ENCODE peak calls at places on chromosomes 5 and 9, in six cellular contexts. P is colonic mucosa, E is dorsolateral prefrontal cortex, J is left lung, I is B cell, X is IMR-90. F is an unnamed sample.

GRCh38 chr5:180809403-180810209 is 7.0 kb upstream of the MGAT1 start:
- DNase-seq in P (peak; percentile 92), E (peak; percentile 78), J (no peak), I (peak; percentile 88), X (peak; percentile 88), F (no peak)

GRCh38 chr9:84170521-84171141 is 169.9 kb downstream of the SLC28A3 start:
- DNase-seq in P (peak; percentile 53), E (peak; percentile 37), J (no peak), I (no peak), X (peak; percentile 98), F (no peak)

GRCh38 chr9:33233659-33234335 is 6.2 kb upstream of the SPINK4 start:
- DNase-seq in P (peak; percentile 97), E (no peak), J (no peak), I (no peak), X (peak; percentile 99), F (no peak)

GRCh38 chr5:32981061-32981460 is 269.9 kb downstream of the NPR3 start:
- DNase-seq in P (no peak), E (no peak), J (no peak), I (no peak), X (no peak), F (no peak)

GRCh38 chr5:90709323-90710148 is 150.9 kb downstream of the ADGRV1 start:
- DNase-seq in P (peak; percentile 29), E (no peak), J (no peak), I (no peak), X (peak; percentile 25), F (peak; percentile 37)

GRCh38 chr5:66585291-66585690 is 10.9 kb upstream of the MAST4 start:
- DNase-seq in P (no peak), E (no peak), J (no peak), I (no peak), X (no peak), F (no peak)

GRCh38 chr5:38601133-38601842 is 44.8 kb upstream of the LIFR start:
- DNase-seq in P (no peak), E (no peak), J (no peak), I (no peak), X (no peak), F (no peak)

GRCh38 chr9:90137824-90138223 is 504.8 kb downstream of the DIRAS2 start:
- DNase-seq in P (no peak), E (no peak), J (no peak), I (no peak), X (no peak), F (no peak)

GRCh38 chr5:37619353-37619752 is 220.5 kb downstream of the GDNF start:
- DNase-seq in P (no peak), E (no peak), J (no peak), I (no peak), X (peak; percentile 86), F (no peak)

GRCh38 chr9:35816708-35817107 is 1.9 kb upstream of the HINT2 start:
- DNase-seq in P (no peak), E (no peak), J (no peak), I (no peak), X (no peak), F (no peak)

GRCh38 chr9:115944166-115944948 is 209.2 kb upstream of the PAPPA start:
- DNase-seq in P (peak; percentile 31), E (no peak), J (no peak), I (no peak), X (peak; percentile 100), F (no peak)

GRCh38 chr9:87667164-87667738 is 58.7 kb upstream of the CTSL start:
- DNase-seq in P (no peak), E (no peak), J (no peak), I (no peak), X (no peak), F (no peak)

GRCh38 chr9:93129691-93130500 is 4.2 kb downstream of the NINJ1 start:
- DNase-seq in P (no peak), E (no peak), J (peak; percentile 71), I (no peak), X (no peak), F (no peak)

GRCh38 chr9:96491079-96491879 is 41.3 kb downstream of the HABP4 start:
- DNase-seq in P (no peak), E (no peak), J (no peak), I (no peak), X (peak; percentile 77), F (no peak)

DNA sequence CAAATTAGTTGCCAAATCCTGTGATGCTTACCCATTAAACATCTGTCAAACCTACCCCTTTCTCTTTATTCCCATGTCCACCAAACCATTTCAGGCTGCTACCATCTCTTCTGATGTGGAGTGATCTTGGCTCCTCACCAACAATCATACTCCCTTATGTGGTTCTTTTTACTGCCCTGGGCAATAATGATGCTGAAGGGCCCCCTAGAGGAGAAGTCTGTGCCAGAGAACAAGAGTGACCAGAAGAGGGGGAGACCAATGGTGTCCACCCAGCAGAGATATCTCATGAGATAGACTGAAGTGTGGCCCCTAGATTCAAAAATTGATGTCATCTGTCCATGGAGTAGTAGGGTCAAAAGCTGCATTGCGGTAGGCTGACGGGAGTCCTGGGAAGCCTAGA is 10.9 kb downstream of the LRRC70 start:
- DNase-seq in P (no peak), E (no peak), J (no peak), I (no peak), X (no peak), F (no peak)
- TF ChIP-seq CTCF in P (no peak), E (no peak), J (no peak), I (no peak), X (no peak), F (no peak)

DNA sequence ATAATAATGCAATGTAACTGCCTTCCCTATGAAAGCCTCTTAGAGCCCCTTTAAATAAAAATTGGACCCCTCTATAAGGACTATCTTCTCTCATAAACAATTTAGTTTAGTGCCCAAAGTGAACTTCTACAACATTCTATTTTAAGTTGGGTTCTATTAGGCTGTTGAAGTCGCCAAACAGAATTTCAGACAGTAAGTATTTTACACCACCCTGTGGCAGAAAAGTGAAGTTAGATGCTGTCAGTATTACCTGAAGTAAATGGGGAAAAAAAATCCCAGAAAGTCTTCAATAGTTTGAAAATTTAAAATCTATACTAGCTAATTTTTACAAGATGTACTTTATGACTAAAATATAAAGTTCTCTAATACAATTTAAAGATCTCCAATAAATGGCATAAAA is 29.5 kb downstream of the CAAP1 start:
- DNase-seq in P (no peak), E (no peak), J (no peak), I (no peak), X (peak; percentile 2), F (no peak)
- TF ChIP-seq CTCF in P (no peak), E (peak; percentile 40), J (no peak), I (no peak), X (peak; percentile 28), F (peak; percentile 64)

GRCh38 chr9:97628668-97629067 is 4.5 kb downstream of the TSTD2 start:
- DNase-seq in P (no peak), E (no peak), J (no peak), I (no peak), X (no peak), F (no peak)
- TF ChIP-seq CTCF in P (no peak), E (no peak), J (no peak), I (no peak), X (no peak), F (no peak)

GRCh38 chr9:95008151-95008771 is 281.8 kb downstream of the AOPEP start:
- DNase-seq in P (peak; percentile 61), E (no peak), J (no peak), I (no peak), X (no peak), F (no peak)
- TF ChIP-seq CTCF in P (no peak), E (no peak), J (no peak), I (no peak), X (no peak), F (no peak)

GRCh38 chr5:128091579-128091978 is 8.0 kb downstream of the SLC12A2 start:
- DNase-seq in P (no peak), E (no peak), J (no peak), I (no peak), X (no peak), F (no peak)
- TF ChIP-seq CTCF in P (no peak), E (no peak), J (no peak), I (no peak), X (no peak), F (no peak)

GRCh38 chr9:98135938-98136337 is 16.9 kb upstream of the TRIM14 start:
- DNase-seq in P (no peak), E (no peak), J (no peak), I (no peak), X (no peak), F (no peak)
- TF ChIP-seq CTCF in P (no peak), E (no peak), J (no peak), I (no peak), X (no peak), F (no peak)

GRCh38 chr5:132873930-132874271 is 433 bp downstream of the LEAP2 start:
- DNase-seq in P (no peak), E (no peak), J (no peak), I (no peak), X (no peak), F (no peak)

GRCh38 chr5:132876020-132876759 is 2.7 kb downstream of the LEAP2 start:
- DNase-seq in P (no peak), E (no peak), J (no peak), I (no peak), X (peak; percentile 69), F (no peak)

GRCh38 chr5:132877938-132878337 is 4.5 kb downstream of the LEAP2 start:
- DNase-seq in P (peak; percentile 70), E (no peak), J (no peak), I (no peak), X (peak; percentile 82), F (no peak)

GRCh38 chr5:132873119-132873929 is at the start of gene LEAP2:
- DNase-seq in P (no peak), E (no peak), J (no peak), I (no peak), X (peak; percentile 39), F (no peak)

DNA sequence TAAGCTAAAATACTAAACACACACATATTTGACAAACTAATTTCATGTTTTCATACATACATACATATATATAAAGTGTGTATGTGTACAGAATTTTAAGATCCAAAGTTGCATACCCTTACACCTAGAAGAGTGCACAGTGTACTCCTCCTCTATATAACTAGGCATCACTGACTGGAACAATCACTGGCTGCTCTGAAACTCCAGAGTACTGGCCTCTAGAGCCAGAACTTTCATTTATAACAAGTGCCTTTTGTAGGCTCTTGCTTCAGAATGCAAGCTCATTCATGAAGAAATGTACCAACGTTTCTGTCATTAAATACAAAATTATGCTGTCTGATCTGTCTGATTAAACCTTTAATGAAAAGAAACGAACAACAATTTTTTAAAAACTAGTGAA is 4.0 kb downstream of the LEAP2 start:
- DNase-seq in P (no peak), E (no peak), J (no peak), I (no peak), X (no peak), F (no peak)
- TF ChIP-seq CTCF in P (no peak), E (no peak), J (no peak), I (no peak), X (no peak), F (no peak)

DNA sequence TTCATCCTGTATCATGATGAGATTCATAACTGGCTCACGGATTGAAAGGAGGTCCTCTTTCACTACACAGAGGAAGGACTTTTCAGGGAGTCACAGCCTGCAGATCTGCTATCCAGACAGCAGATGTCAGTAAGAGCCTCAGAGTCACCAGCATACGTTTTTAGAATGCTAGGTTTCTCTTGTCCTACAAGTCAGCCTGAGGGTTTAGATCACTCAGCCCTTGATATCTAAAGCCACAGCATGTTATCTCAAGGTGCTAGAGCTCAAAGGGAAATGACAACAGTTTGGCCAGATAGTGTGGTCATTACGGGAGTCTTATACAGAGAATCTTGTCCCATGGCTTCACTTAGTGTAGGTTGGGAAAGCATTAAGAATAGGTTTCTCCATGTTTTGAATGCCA is 30.9 kb upstream of the SLC46A2 start:
- DNase-seq in P (no peak), E (no peak), J (no peak), I (no peak), X (peak; percentile 63), F (no peak)
- TF ChIP-seq CTCF in P (peak; percentile 45), E (peak; percentile 26), J (peak; percentile 20), I (peak; percentile 10), X (peak; percentile 58), F (peak; percentile 63)

F was measured in neural crest cell.